ENCODE peak calls at places on chromosomes 16 and 17, in seven cellular contexts. N is GM10248, C is HFF-Myc, U is activated T-cell treated with anti-CD3 and anti-CD28 coated beads for 48 hours, D is adrenal gland, E is mucosa of gallbladder, J is right cardiac atrium. Y is an unnamed sample.

GRCh38 chr17:60091908-60092331 is 13.2 kb upstream of the HEATR6 start:
- DNase-seq in N (no peak), C (no peak), U (no peak), D (no peak), E (no peak), J (no peak), Y (no peak)

GRCh38 chr16:67537270-67537635 is 8.6 kb downstream of the RIPOR1 start:
- DNase-seq in N (peak; percentile 72), C (no peak), U (peak; percentile 28), D (peak; percentile 74), E (no peak), J (peak; percentile 92), Y (no peak)

GRCh38 chr17:7081341-7082062 is 1.5 kb upstream of the CLEC10A start:
- DNase-seq in N (no peak), C (no peak), U (no peak), D (no peak), E (no peak), J (no peak), Y (no peak)

GRCh38 chr17:72512649-72513556 is 392.1 kb downstream of the SOX9 start:
- DNase-seq in N (no peak), C (no peak), U (no peak), D (no peak), E (no peak), J (no peak), Y (peak; percentile 80)

GRCh38 chr16:1950559-1950958 is 3.9 kb downstream of the RPL3L start:
- DNase-seq in N (no peak), C (no peak), U (no peak), D (no peak), E (no peak), J (peak; percentile 67), Y (no peak)

GRCh38 chr17:12637015-12637414 is 28.7 kb upstream of the MYOCD start:
- DNase-seq in N (no peak), C (peak; percentile 75), U (no peak), D (no peak), E (no peak), J (no peak), Y (no peak)

GRCh38 chr17:63139356-63139755 is 173.3 kb downstream of the TANC2 start:
- DNase-seq in N (no peak), C (no peak), U (no peak), D (no peak), E (no peak), J (no peak), Y (no peak)

GRCh38 chr17:77839324-77840155 is 119.0 kb upstream of the TNRC6C start:
- DNase-seq in N (no peak), C (no peak), U (no peak), D (no peak), E (peak; percentile 51), J (no peak), Y (no peak)

GRCh38 chr17:49793309-49793708 is 4.8 kb downstream of the KAT7 start:
- DNase-seq in N (no peak), C (no peak), U (no peak), D (no peak), E (no peak), J (no peak), Y (no peak)

GRCh38 chr16:57091990-57092785 is at the start of gene CPNE2:
- DNase-seq in N (peak; percentile 73), C (no peak), U (peak; percentile 30), D (peak; percentile 61), E (peak; percentile 25), J (peak; percentile 91), Y (peak; percentile 48)

GRCh38 chr17:48406936-48407567 is 23.0 kb downstream of the SKAP1 start:
- DNase-seq in N (no peak), C (no peak), U (no peak), D (no peak), E (no peak), J (no peak), Y (no peak)

GRCh38 chr17:5758651-5759050 is 174.3 kb upstream of the NLRP1 start:
- DNase-seq in N (no peak), C (no peak), U (no peak), D (peak; percentile 42), E (no peak), J (no peak), Y (no peak)

GRCh38 chr17:48219605-48220004 is 112.0 kb downstream of the SNX11 start:
- DNase-seq in N (no peak), C (no peak), U (no peak), D (no peak), E (no peak), J (no peak), Y (no peak)

GRCh38 chr17:48055531-48056245 is 7.5 kb downstream of the NFE2L1 start:
- DNase-seq in N (peak; percentile 64), C (no peak), U (peak; percentile 36), D (no peak), E (no peak), J (no peak), Y (no peak)

GRCh38 chr16:84062734-84063640 is 20.4 kb upstream of the SLC38A8 start:
- DNase-seq in N (peak; percentile 65), C (peak; percentile 40), U (peak; percentile 60), D (peak; percentile 85), E (peak; percentile 73), J (peak; percentile 92), Y (peak; percentile 87)

GRCh38 chr17:48542114-48542955 is 2.6 kb downstream of the HOXB2 start:
- DNase-seq in N (no peak), C (no peak), U (no peak), D (no peak), E (no peak), J (no peak), Y (no peak)